ENCODE peak calls at places on chromosomes 7 and 10, in four cellular contexts. V is endothelial cell of umbilical vein, Z is breast epithelium, Y is prostate gland. O is an unnamed sample. For H3K4me1, the result is how much of the 10 kb centered on the place peaks cover.

GRCh38 chr10:89217057-89217990 is 10.2 kb upstream of the CH25H start:
- DNase-seq in V (peak), Z (no peak), Y (peak), O (peak)

GRCh38 chr10:48511855-48512191 is 93.0 kb downstream of the ARHGAP22 start:
- DNase-seq in V (no peak), Z (no peak), Y (no peak), O (no peak)

GRCh38 chr10:69635428-69636272 is 5.6 kb downstream of the FAM241B start:
- DNase-seq in V (no peak), Z (no peak), Y (no peak), O (no peak)

GRCh38 chr7:116354171-116354545 is 143.8 kb downstream of the TES start:
- DNase-seq in V (no peak), Z (no peak), Y (no peak), O (peak)

GRCh38 chr7:131218727-131219128 is 108.9 kb upstream of the MKLN1 start:
- DNase-seq in V (no peak), Z (no peak), Y (no peak), O (no peak)

GRCh38 chr7:2116086-2116810 is 116.5 kb downstream of the MAD1L1 start:
- DNase-seq in V (no peak), Z (no peak), Y (peak), O (no peak)

GRCh38 chr7:128792471-128793183 is 859 bp downstream of the CCDC136 start:
- DNase-seq in V (no peak), Z (no peak), Y (no peak), O (peak)

GRCh38 chr10:50242777-50243176 is 8.5 kb downstream of the ASAH2 start:
- DNase-seq in V (no peak), Z (no peak), Y (no peak), O (no peak)

GRCh38 chr10:63829020-63829419 is 307.8 kb downstream of the REEP3 start:
- DNase-seq in V (no peak), Z (no peak), Y (no peak), O (no peak)

GRCh38 chr10:88886557-88886956 is 6.5 kb downstream of the STAMBPL1 start:
- DNase-seq in V (no peak), Z (no peak), Y (no peak), O (no peak)

GRCh38 chr7:122143376-122143750 is 686 bp downstream of the AASS start:
- DNase-seq in V (peak), Z (peak), Y (peak), O (peak)

GRCh38 chr7:91553410-91553895 is 289.2 kb downstream of the FZD1 start:
- DNase-seq in V (no peak), Z (no peak), Y (no peak), O (no peak)

GRCh38 chr10:11724938-11725776 is 17.0 kb upstream of the ECHDC3 start:
- DNase-seq in V (peak), Z (no peak), Y (no peak), O (no peak)

GRCh38 chr10:109977382-109977806 is 30.4 kb upstream of the ADD3 start:
- DNase-seq in V (no peak), Z (no peak), Y (no peak), O (no peak)

GRCh38 chr10:79374312-79375191 is 27.3 kb downstream of the PPIF start:
- DNase-seq in V (peak), Z (peak), Y (peak), O (peak)

GRCh38 chr10:60314306-60314940 is 75.3 kb downstream of the ANK3 start:
- DNase-seq in V (peak), Z (no peak), Y (no peak), O (no peak)

GRCh38 chr7:91288208-91288824 is 24.1 kb downstream of the FZD1 start:
- DNase-seq in V (peak), Z (no peak), Y (no peak), O (no peak)

GRCh38 chr7:29239638-29240037 is 45.1 kb downstream of the CHN2 start:
- DNase-seq in V (no peak), Z (no peak), Y (no peak), O (no peak)

GRCh38 chr7:64045301-64046040 is at the start of gene ZNF727:
- DNase-seq in V (no peak), Z (no peak), Y (peak), O (peak)

GRCh38 chr7:7693881-7694280 is 24.5 kb downstream of the RPA3 start:
- DNase-seq in V (peak), Z (no peak), Y (no peak), O (no peak)

GRCh38 chr10:124892031-124892430 is 49.9 kb upstream of the ZRANB1 start:
- DNase-seq in V (no peak), Z (no peak), Y (no peak), O (no peak)

GRCh38 chr10:78314651-78315050 is 281.0 kb downstream of the RPS24 start:
- DNase-seq in V (no peak), Z (no peak), Y (peak), O (no peak)

GRCh38 chr10:71845410-71846406 is 5.3 kb downstream of the PSAP start:
- DNase-seq in V (no peak), Z (no peak), Y (no peak), O (no peak)

GRCh38 chr10:103921248-103921647 is 3.3 kb upstream of the STN1 start:
- DNase-seq in V (no peak), Z (no peak), Y (no peak), O (no peak)

GRCh38 chr10:30081182-30081581 is 21.8 kb upstream of the JCAD start:
- DNase-seq in V (no peak), Z (no peak), Y (no peak), O (no peak)

GRCh38 chr7:94295805-94296204 is 98.9 kb upstream of the COL1A2 start:
- DNase-seq in V (peak), Z (no peak), Y (no peak), O (no peak)

GRCh38 chr7:42479452-42480303 is 242.7 kb upstream of the GLI3 start:
- DNase-seq in V (no peak), Z (no peak), Y (peak), O (no peak)

GRCh38 chr10:126634915-126635314 is 35.6 kb downstream of the C10orf90 start:
- DNase-seq in V (no peak), Z (no peak), Y (peak), O (no peak)

GRCh38 chr7:152158801-152159587 is 133.5 kb downstream of the GALNT11 start:
- DNase-seq in V (no peak), Z (no peak), Y (no peak), O (no peak)

GRCh38 chr7:14197280-14197679 is 207.8 kb upstream of the ETV1 start:
- DNase-seq in V (no peak), Z (no peak), Y (no peak), O (no peak)

GRCh38 chr7:71323726-71324125 is 191.8 kb downstream of the GALNT17 start:
- DNase-seq in V (no peak), Z (no peak), Y (no peak), O (no peak)

GRCh38 chr7:138247081-138247480 is 170.8 kb downstream of the AKR1D1 start:
- DNase-seq in V (no peak), Z (no peak), Y (no peak), O (no peak)

GRCh38 chr10:116630020-116630419 is 9.3 kb downstream of the PNLIPRP2 start:
- DNase-seq in V (no peak), Z (no peak), Y (no peak), O (no peak)

GRCh38 chr7:158229945-158230344 is 357.7 kb downstream of the PTPRN2 start:
- DNase-seq in V (no peak), Z (no peak), Y (no peak), O (no peak)

GRCh38 chr7:158228986-158229385 is 358.6 kb downstream of the PTPRN2 start:
- DNase-seq in V (no peak), Z (no peak), Y (no peak), O (no peak)

GRCh38 chr7:158227258-158227657 is 360.4 kb downstream of the PTPRN2 start:
- DNase-seq in V (no peak), Z (no peak), Y (no peak), O (no peak)

GRCh38 chr7:158228131-158228530 is 359.5 kb downstream of the PTPRN2 start:
- DNase-seq in V (no peak), Z (no peak), Y (no peak), O (no peak)
- TF ChIP-seq POLR2AphosphoS5 in V (no peak), Z (no peak), Y (no peak), O (no peak)

GRCh38 chr10:98258683-98259454 is 9.1 kb downstream of the LOXL4 start:
- DNase-seq in V (no peak), Z (no peak), Y (no peak), O (no peak)

GRCh38 chr10:98256692-98257091 is 11.3 kb downstream of the LOXL4 start:
- DNase-seq in V (no peak), Z (no peak), Y (no peak), O (no peak)

GRCh38 chr10:98257198-98257597 is 10.8 kb downstream of the LOXL4 start:
- DNase-seq in V (no peak), Z (no peak), Y (no peak), O (no peak)

GRCh38 chr10:98259606-98260319 is 8.2 kb downstream of the LOXL4 start:
- DNase-seq in V (no peak), Z (no peak), Y (peak), O (no peak)

GRCh38 chr10:98257961-98258360 is 10.0 kb downstream of the LOXL4 start:
- DNase-seq in V (no peak), Z (no peak), Y (no peak), O (no peak)
- H3K4me1 ChIP-seq in V (under half), Z (under half), Y (under half), O (under half)

GRCh38 chr7:27199820-27200760 is at the start of gene HOXA13:
- DNase-seq in V (no peak), Z (no peak), Y (peak), O (peak)
- TF ChIP-seq POLR2AphosphoS5 in V (no peak), Z (no peak), Y (peak), O (peak)

GRCh38 chr7:145152589-145152988 is 316.7 kb upstream of the TPK1 start:
- DNase-seq in V (no peak), Z (no peak), Y (no peak), O (no peak)
- H3K4me1 ChIP-seq in V (under half), Z (under half), Y (under half), O (under half)

O was measured in sigmoid colon.